ENCODE peak calls at places on chromosomes 5 and 9, in six cellular contexts. M is fibroblast of pulmonary artery; I is NCI-H774; N is activated T-cell treated with anti-CD3 and anti-CD28 coated beads for 24 hours; B is activated naive CD4-positive, alpha-beta T cell; Z is stimulated activated CD4-positive, alpha-beta T cell treated with anti-CD3 and anti-CD28 coated beads, Interleukin-2, amount 100 ng/mL, for 48 hours. A is an unnamed sample.

GRCh38 chr9:129910628-129911567 is 75.6 kb downstream of the USP20 start:
- DNase-seq in B (no peak), I (no peak), N (no peak), Z (no peak), M (peak; percentile 99), A (no peak)

GRCh38 chr5:52906845-52907244 is 82.3 kb upstream of the ITGA2 start:
- DNase-seq in I (no peak), Z (no peak), N (no peak), B (no peak), M (no peak), A (no peak)

GRCh38 chr5:133365326-133365725 is 247.0 kb downstream of the FSTL4 start:
- DNase-seq in N (no peak), M (no peak), B (no peak), I (no peak), Z (no peak), A (no peak)

GRCh38 chr5:41433552-41434181 is 76.7 kb downstream of the PLCXD3 start:
- DNase-seq in M (no peak), N (no peak), B (no peak), Z (no peak), I (no peak), A (no peak)

GRCh38 chr5:164336906-164337305 is 831.5 kb downstream of the MAT2B start:
- DNase-seq in Z (no peak), I (no peak), N (no peak), B (no peak), M (peak; percentile 87), A (no peak)

GRCh38 chr5:39476466-39477215 is 51.9 kb upstream of the DAB2 start:
- DNase-seq in I (no peak), Z (no peak), M (peak; percentile 89), B (no peak), N (no peak), A (no peak)

GRCh38 chr5:149435660-149436059 is 56.6 kb upstream of the IL17B start:
- DNase-seq in B (no peak), M (no peak), I (no peak), Z (no peak), N (no peak), A (no peak)

GRCh38 chr5:39175273-39175955 is 43.9 kb downstream of the FYB1 start:
- DNase-seq in N (peak; percentile 49), M (no peak), B (no peak), Z (no peak), I (no peak), A (no peak)

GRCh38 chr5:88837222-88837621 is 45.8 kb downstream of the MEF2C start:
- DNase-seq in I (no peak), N (no peak), Z (no peak), B (no peak), M (no peak), A (no peak)

GRCh38 chr5:111829701-111830100 is 72.7 kb upstream of the NREP start:
- DNase-seq in N (no peak), B (no peak), Z (no peak), M (peak; percentile 77), I (no peak), A (no peak)

GRCh38 chr9:98971168-98971914 is 27.6 kb downstream of the COL15A1 start:
- DNase-seq in M (peak; percentile 57), B (no peak), I (no peak), N (no peak), Z (no peak), A (no peak)

GRCh38 chr5:141039517-141039916 is 11.7 kb upstream of the PCDHB1 start:
- DNase-seq in M (no peak), N (no peak), B (no peak), I (peak; percentile 45), Z (no peak), A (no peak)

GRCh38 chr9:18256574-18256973 is 217.4 kb upstream of the ADAMTSL1 start:
- DNase-seq in Z (no peak), I (no peak), M (peak; percentile 58), B (no peak), N (no peak), A (no peak)

GRCh38 chr5:91443761-91444467 is 60.8 kb upstream of the ARRDC3 start:
- DNase-seq in N (no peak), Z (no peak), B (no peak), M (no peak), I (no peak), A (no peak)

GRCh38 chr5:118553662-118554061 is 434.7 kb downstream of the DTWD2 start:
- DNase-seq in N (no peak), B (no peak), I (no peak), Z (no peak), M (peak; percentile 53), A (no peak)

GRCh38 chr9:419571-420156 is 205.0 kb downstream of the DOCK8 start:
- DNase-seq in M (peak; percentile 21), Z (no peak), I (no peak), N (no peak), B (no peak), A (no peak)

GRCh38 chr5:137272831-137273230 is 226.3 kb downstream of the SPOCK1 start:
- DNase-seq in B (no peak), M (no peak), N (no peak), Z (no peak), I (no peak), A (no peak)

GRCh38 chr5:75006821-75007536 is 45.4 kb downstream of the GCNT4 start:
- DNase-seq in I (no peak), Z (no peak), B (no peak), M (no peak), N (no peak), A (no peak)

GRCh38 chr5:7805379-7805778 is 45.6 kb downstream of the CFAP90 start:
- DNase-seq in B (no peak), M (peak; percentile 3), N (no peak), I (no peak), Z (no peak), A (no peak)

GRCh38 chr5:134189031-134189430 is 12.3 kb upstream of the SKP1 start:
- DNase-seq in B (no peak), N (no peak), Z (no peak), M (no peak), I (no peak), A (no peak)

GRCh38 chr9:129145316-129145715 is 32.7 kb downstream of the IER5L start:
- DNase-seq in B (no peak), Z (no peak), N (no peak), M (peak; percentile 18), I (no peak), A (no peak)

GRCh38 chr9:137134191-137134590 is 4.8 kb upstream of the GRIN1 start:
- DNase-seq in M (no peak), I (no peak), Z (no peak), B (no peak), N (no peak), A (no peak)

GRCh38 chr9:4508246-4508906 is 18.1 kb downstream of the SLC1A1 start:
- DNase-seq in M (peak; percentile 21), I (no peak), N (no peak), B (no peak), Z (no peak), A (no peak)

GRCh38 chr9:111038336-111039202 is at the start of gene LPAR1:
- DNase-seq in N (no peak), Z (no peak), I (no peak), M (peak; percentile 59), B (no peak), A (no peak)

GRCh38 chr5:148125641-148126040 is 42.7 kb upstream of the SPINK14 start:
- DNase-seq in I (no peak), B (no peak), Z (no peak), N (no peak), M (peak; percentile 15), A (no peak)

GRCh38 chr5:173016621-173017046 is 33.1 kb downstream of the ATP6V0E1 start:
- DNase-seq in Z (no peak), I (no peak), N (no peak), M (peak; percentile 86), B (no peak), A (no peak)

GRCh38 chr5:82749453-82749852 is 327.7 kb downstream of the TMEM167A start:
- DNase-seq in Z (no peak), N (no peak), B (no peak), I (no peak), M (peak; percentile 81), A (no peak)

GRCh38 chr5:119343766-119344165 is 12.1 kb upstream of the TNFAIP8 start:
- DNase-seq in I (no peak), M (no peak), N (peak; percentile 63), B (no peak), Z (no peak), A (no peak)

GRCh38 chr9:81584099-81584498 is 105.2 kb downstream of the TLE1 start:
- DNase-seq in B (no peak), M (no peak), I (no peak), N (no peak), Z (no peak), A (no peak)

GRCh38 chr9:33177633-33178032 is 10.5 kb upstream of the B4GALT1 start:
- DNase-seq in B (no peak), M (no peak), Z (no peak), I (no peak), N (no peak), A (no peak)